ENCODE peak calls at places on chromosomes 5 and 9, in six cellular contexts. R, S, M, L, W and G are unnamed samples.
A peak's percentile ranks its signal among the peaks of the same experiment; 100 is the strongest.

GRCh38 chr5:137051165-137051564 is 448.0 kb downstream of the SPOCK1 start:
- DNase-seq in R (no peak), S (peak; percentile 5), M (no peak), L (no peak), W (no peak), G (no peak)

GRCh38 chr9:83039303-83039702 is 23.6 kb downstream of the RASEF start:
- DNase-seq in R (no peak), S (no peak), M (no peak), L (no peak), W (no peak), G (no peak)

GRCh38 chr9:134278286-134278685 is 48.0 kb upstream of the RXRA start:
- DNase-seq in R (no peak), S (no peak), M (no peak), L (no peak), W (no peak), G (no peak)

GRCh38 chr5:130237721-130238120 is 333.5 kb downstream of the CHSY3 start:
- DNase-seq in R (no peak), S (no peak), M (no peak), L (no peak), W (no peak), G (no peak)

GRCh38 chr9:113428062-113428600 is 17.6 kb downstream of the C9orf43 start:
- DNase-seq in R (no peak), S (no peak), M (no peak), L (no peak), W (no peak), G (no peak)

GRCh38 chr9:33686942-33687341 is 108.4 kb upstream of the PRSS3 start:
- DNase-seq in R (no peak), S (no peak), M (no peak), L (no peak), W (no peak), G (no peak)

GRCh38 chr9:134215709-134216448 is 51.5 kb upstream of the RNU6ATAC start:
- DNase-seq in R (peak; percentile 29), S (peak; percentile 43), M (peak; percentile 15), L (no peak), W (no peak), G (peak; percentile 35)

GRCh38 chr9:68522126-68522525 is 18.6 kb downstream of the TMEM252 start:
- DNase-seq in R (no peak), S (no peak), M (no peak), L (no peak), W (no peak), G (peak; percentile 86)

GRCh38 chr5:124057815-124058231 is 545.8 kb downstream of the CSNK1G3 start:
- DNase-seq in R (peak; percentile 57), S (no peak), M (no peak), L (no peak), W (no peak), G (no peak)

GRCh38 chr5:106189121-106189809 is 1481.5 kb downstream of the EFNA5 start:
- DNase-seq in R (no peak), S (no peak), M (no peak), L (no peak), W (no peak), G (no peak)

GRCh38 chr5:91345466-91345865 is 37.7 kb downstream of the ARRDC3 start:
- DNase-seq in R (no peak), S (no peak), M (no peak), L (no peak), W (no peak), G (no peak)

GRCh38 chr9:127163409-127163808 is 41.0 kb upstream of the ANGPTL2 start:
- DNase-seq in R (no peak), S (peak; percentile 30), M (peak; percentile 9), L (peak; percentile 64), W (no peak), G (no peak)

GRCh38 chr5:16483361-16483760 is 17.8 kb upstream of the ZNF622 start:
- DNase-seq in R (no peak), S (no peak), M (no peak), L (no peak), W (no peak), G (no peak)

GRCh38 chr5:79236970-79237734 is 1.2 kb downstream of the JMY start:
- DNase-seq in R (peak; percentile 76), S (peak; percentile 36), M (peak; percentile 68), L (no peak), W (no peak), G (peak; percentile 30)

DNA sequence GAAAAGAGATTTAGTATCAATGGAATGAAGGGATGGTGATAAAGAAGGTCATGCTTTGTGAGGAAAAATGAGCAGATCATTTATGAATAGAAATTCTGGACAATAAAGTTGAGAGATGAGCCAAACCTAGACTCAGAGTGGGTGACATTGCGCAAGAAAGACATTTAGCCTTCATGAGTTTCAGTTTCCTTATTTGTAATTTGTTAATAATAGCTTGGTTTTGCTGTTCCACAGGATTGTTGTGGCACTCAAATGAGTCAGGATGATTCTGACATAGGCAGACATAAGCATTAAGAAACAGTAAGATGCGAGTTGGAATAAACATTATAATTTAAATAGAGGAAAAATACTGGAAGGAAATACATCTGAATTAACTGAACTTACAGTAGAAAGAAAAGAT is 34.8 kb downstream of the ITGA2 start:
- DNase-seq in R (no peak), S (no peak), M (no peak), L (no peak), W (no peak), G (no peak)
- TF ChIP-seq GABPA in R (no peak), S (no peak), M (no peak), L (no peak), W (no peak), G (no peak)

GRCh38 chr9:129270205-129270604 is 92.1 kb upstream of the IER5L start:
- DNase-seq in R (no peak), S (no peak), M (no peak), L (peak; percentile 93), W (no peak), G (no peak)
- TF ChIP-seq GABPA in R (no peak), S (no peak), M (no peak), L (no peak), W (no peak), G (no peak)

DNA sequence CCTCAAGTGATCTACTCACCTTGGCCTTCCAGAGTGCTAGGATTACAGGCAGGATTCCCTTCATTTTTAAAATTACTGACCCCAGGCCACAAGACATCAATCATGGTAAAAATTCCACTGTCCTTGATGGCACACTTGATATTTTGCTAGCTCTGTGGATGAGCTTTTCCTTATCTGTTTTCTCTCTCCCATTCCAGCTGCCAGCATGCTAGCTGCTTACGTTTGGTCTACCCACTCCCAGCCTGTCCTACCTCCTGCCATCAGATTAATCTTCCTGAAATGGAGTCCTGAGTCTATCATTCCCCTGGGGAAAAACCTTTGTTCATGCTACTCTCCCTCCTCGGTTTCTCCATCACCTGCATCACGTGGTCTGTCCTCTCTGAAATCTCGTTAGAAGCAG is 108.9 kb downstream of the F2RL2 start:
- DNase-seq in R (peak; percentile 32), S (peak; percentile 14), M (no peak), L (no peak), W (no peak), G (no peak)
- TF ChIP-seq GABPA in R (no peak), S (no peak), M (no peak), L (no peak), W (no peak), G (no peak)

DNA sequence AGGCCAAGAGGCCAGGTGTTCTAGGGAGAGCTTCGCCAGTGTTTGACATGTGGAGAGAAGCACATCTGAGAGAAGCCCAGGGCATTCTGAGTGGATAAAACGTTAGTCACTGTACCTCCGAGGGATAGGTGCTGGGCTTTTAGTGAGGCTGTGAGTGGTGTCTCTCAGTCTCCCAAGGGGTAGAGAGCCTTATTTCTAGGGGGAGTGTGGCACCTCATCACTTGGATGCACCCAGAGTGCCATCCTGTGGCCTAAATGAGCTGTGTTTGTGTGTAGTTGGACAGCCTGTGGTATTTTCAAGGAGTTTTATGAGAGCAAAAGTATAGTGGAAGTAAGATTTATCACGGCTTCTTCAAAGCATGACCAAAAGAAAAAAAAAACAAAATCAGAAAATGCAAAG is 1046.9 kb upstream of the WWC1 start:
- DNase-seq in R (peak; percentile 22), S (no peak), M (no peak), L (no peak), W (peak; percentile 34), G (no peak)
- TF ChIP-seq GABPA in R (no peak), S (no peak), M (no peak), L (no peak), W (no peak), G (no peak)

GRCh38 chr5:760363-761205 is 23.9 kb downstream of the ZDHHC11B start:
- DNase-seq in R (peak; percentile 39), S (no peak), M (no peak), L (no peak), W (no peak), G (no peak)

GRCh38 chr5:759781-760362 is 24.7 kb downstream of the ZDHHC11B start:
- DNase-seq in R (peak; percentile 37), S (no peak), M (no peak), L (no peak), W (no peak), G (no peak)

GRCh38 chr5:757931-758697 is 26.4 kb downstream of the ZDHHC11B start:
- DNase-seq in R (peak; percentile 90), S (peak; percentile 74), M (no peak), L (no peak), W (no peak), G (no peak)

GRCh38 chr5:758698-759053 is 25.9 kb downstream of the ZDHHC11B start:
- DNase-seq in R (no peak), S (no peak), M (no peak), L (no peak), W (no peak), G (no peak)

DNA sequence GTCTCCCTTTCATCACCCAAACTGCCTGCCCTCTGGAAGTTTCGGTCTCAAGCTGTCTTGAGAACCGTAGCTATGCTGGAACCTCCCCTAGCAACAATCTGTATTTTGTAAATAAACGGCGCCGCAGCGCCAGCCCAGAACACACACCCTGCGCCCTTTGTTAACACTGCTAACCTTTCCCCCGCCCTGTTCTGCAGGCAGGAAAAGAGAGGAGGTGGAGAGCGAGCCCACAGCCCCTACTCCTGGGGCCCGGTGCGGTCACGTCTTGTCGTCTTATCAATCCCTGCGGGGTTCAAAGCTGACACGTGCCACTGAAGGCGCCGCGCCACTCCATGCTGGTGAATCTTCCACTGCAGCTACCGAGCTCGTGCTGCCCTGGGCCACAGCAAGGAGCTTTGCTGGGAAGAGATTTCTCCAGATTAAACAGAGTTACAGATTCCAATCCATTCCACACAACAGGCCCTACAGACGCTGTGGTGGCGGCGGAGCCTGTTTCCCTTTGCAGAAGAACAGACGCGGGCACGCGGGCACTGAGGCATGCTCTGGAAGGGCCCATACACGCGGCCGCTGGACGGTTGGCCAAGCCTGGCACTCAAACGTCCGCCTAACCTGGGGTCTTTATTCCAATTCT is 25.3 kb downstream of the ZDHHC11B start:
- DNase-seq in R (peak; percentile 58), S (peak; percentile 81), M (peak; percentile 25), L (no peak), W (no peak), G (no peak)
- TF ChIP-seq GABPA in R (no peak), S (no peak), M (no peak), L (no peak), W (no peak), G (no peak)

DNA sequence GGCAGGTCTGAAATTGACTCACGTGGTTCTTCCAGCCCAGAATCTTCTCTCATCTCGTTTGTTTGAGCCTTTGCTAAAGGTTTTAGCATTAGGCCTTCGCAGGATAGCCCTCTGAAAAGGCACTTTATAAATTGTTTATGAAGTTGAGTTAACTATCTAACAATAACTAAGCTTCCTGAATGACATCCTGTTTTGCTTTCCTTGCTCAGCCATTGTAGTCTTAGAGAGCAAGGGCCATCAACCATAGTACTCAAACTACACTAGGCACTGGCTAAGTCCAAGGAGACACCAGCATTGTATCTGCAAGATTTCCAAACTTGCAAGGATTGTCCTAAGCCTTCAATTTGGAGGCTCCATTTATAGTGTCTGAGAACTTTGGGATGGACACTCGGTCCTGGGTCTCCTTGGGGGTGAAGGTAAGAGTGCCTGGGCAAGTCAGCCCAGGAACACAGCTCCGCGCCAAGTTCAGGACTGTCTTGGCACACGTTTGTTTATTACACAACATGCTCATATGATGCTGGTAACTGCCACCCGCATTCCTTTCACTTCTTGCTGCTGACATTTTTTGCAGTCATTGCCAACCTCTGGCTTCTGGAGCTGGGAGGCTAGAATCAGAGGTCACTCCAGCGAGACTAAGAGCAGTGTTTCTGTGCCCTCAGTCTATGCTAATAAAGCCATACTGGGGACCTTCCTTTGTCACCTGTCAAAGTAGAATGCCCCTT is 151.1 kb downstream of the ESM1 start:
- DNase-seq in R (no peak), S (no peak), M (no peak), L (no peak), W (no peak), G (no peak)
- TF ChIP-seq GABPA in R (no peak), S (no peak), M (no peak), L (no peak), W (no peak), G (no peak)